ENCODE peak calls at places on chromosomes 5 and 9, in eight cellular contexts. One of them, this sample, is unnamed.

GRCh38 chr9:114290561-114290986 is 32.3 kb upstream of the ORM1 start:
- DNase-seq in fibroblast of lung: no peak
- DNase-seq in breast epithelium: no peak
- DNase-seq in brain microvascular endothelial cell: no peak
- DNase-seq in PC-3: no peak
- DNase-seq in hepatocyte: no peak
- DNase-seq in A549: no peak
- DNase-seq in neural progenitor cell: no peak
- DNase-seq in this sample: no peak

GRCh38 chr9:69204869-69205268 is 30.8 kb downstream of the TJP2 start:
- DNase-seq in fibroblast of lung: peak
- DNase-seq in breast epithelium: no peak
- DNase-seq in brain microvascular endothelial cell: peak
- DNase-seq in PC-3: peak
- DNase-seq in hepatocyte: no peak
- DNase-seq in A549: no peak
- DNase-seq in neural progenitor cell: peak
- DNase-seq in this sample: no peak

GRCh38 chr9:87812375-87813118 is 70.1 kb upstream of the SPATA31E1 start:
- DNase-seq in fibroblast of lung: peak
- DNase-seq in breast epithelium: no peak
- DNase-seq in brain microvascular endothelial cell: peak
- DNase-seq in PC-3: peak
- DNase-seq in hepatocyte: peak
- DNase-seq in A549: peak
- DNase-seq in neural progenitor cell: peak
- DNase-seq in this sample: no peak

GRCh38 chr5:3309538-3309937 is 286.1 kb upstream of the IRX1 start:
- DNase-seq in fibroblast of lung: no peak
- DNase-seq in breast epithelium: no peak
- DNase-seq in brain microvascular endothelial cell: no peak
- DNase-seq in PC-3: no peak
- DNase-seq in hepatocyte: no peak
- DNase-seq in A549: no peak
- DNase-seq in neural progenitor cell: no peak
- DNase-seq in this sample: no peak

GRCh38 chr5:154430466-154430865 is 15.3 kb upstream of the SAP30L start:
- DNase-seq in fibroblast of lung: no peak
- DNase-seq in breast epithelium: no peak
- DNase-seq in brain microvascular endothelial cell: no peak
- DNase-seq in PC-3: no peak
- DNase-seq in hepatocyte: no peak
- DNase-seq in A549: no peak
- DNase-seq in neural progenitor cell: no peak
- DNase-seq in this sample: no peak

GRCh38 chr9:33924978-33925797 is 108.2 kb downstream of the UBE2R2 start:
- DNase-seq in fibroblast of lung: peak
- DNase-seq in breast epithelium: no peak
- DNase-seq in brain microvascular endothelial cell: peak
- DNase-seq in PC-3: peak
- DNase-seq in hepatocyte: peak
- DNase-seq in A549: peak
- DNase-seq in neural progenitor cell: peak
- DNase-seq in this sample: no peak

GRCh38 chr9:114995681-114996221 is 65.4 kb upstream of the TNFSF8 start:
- DNase-seq in fibroblast of lung: no peak
- DNase-seq in breast epithelium: no peak
- DNase-seq in brain microvascular endothelial cell: no peak
- DNase-seq in PC-3: no peak
- DNase-seq in hepatocyte: no peak
- DNase-seq in A549: no peak
- DNase-seq in neural progenitor cell: no peak
- DNase-seq in this sample: no peak

GRCh38 chr5:127290946-127291763 is 559 bp downstream of the MEGF10 start:
- DNase-seq in fibroblast of lung: peak
- DNase-seq in breast epithelium: no peak
- DNase-seq in brain microvascular endothelial cell: no peak
- DNase-seq in PC-3: no peak
- DNase-seq in hepatocyte: no peak
- DNase-seq in A549: no peak
- DNase-seq in neural progenitor cell: peak
- DNase-seq in this sample: no peak

GRCh38 chr9:85013703-85014102 is 344.2 kb downstream of the NTRK2 start:
- DNase-seq in fibroblast of lung: no peak
- DNase-seq in breast epithelium: no peak
- DNase-seq in brain microvascular endothelial cell: no peak
- DNase-seq in PC-3: peak
- DNase-seq in hepatocyte: no peak
- DNase-seq in A549: no peak
- DNase-seq in neural progenitor cell: no peak
- DNase-seq in this sample: no peak

GRCh38 chr9:119365291-119366027 is 3.8 kb downstream of the BRINP1 start:
- DNase-seq in fibroblast of lung: no peak
- DNase-seq in breast epithelium: no peak
- DNase-seq in brain microvascular endothelial cell: peak
- DNase-seq in PC-3: peak
- DNase-seq in hepatocyte: peak
- DNase-seq in A549: peak
- DNase-seq in neural progenitor cell: peak
- DNase-seq in this sample: peak

GRCh38 chr9:137387034-137387890 is 35.7 kb downstream of the EXD3 start:
- DNase-seq in fibroblast of lung: no peak
- DNase-seq in breast epithelium: no peak
- DNase-seq in brain microvascular endothelial cell: no peak
- DNase-seq in PC-3: no peak
- DNase-seq in hepatocyte: no peak
- DNase-seq in A549: no peak
- DNase-seq in neural progenitor cell: peak
- DNase-seq in this sample: no peak

GRCh38 chr5:9356306-9356942 is 189.5 kb downstream of the SEMA5A start:
- DNase-seq in fibroblast of lung: no peak
- DNase-seq in breast epithelium: no peak
- DNase-seq in brain microvascular endothelial cell: no peak
- DNase-seq in PC-3: no peak
- DNase-seq in hepatocyte: no peak
- DNase-seq in A549: no peak
- DNase-seq in neural progenitor cell: no peak
- DNase-seq in this sample: no peak

GRCh38 chr5:65197899-65198776 is 283.6 kb downstream of the ADAMTS6 start:
- DNase-seq in fibroblast of lung: no peak
- DNase-seq in breast epithelium: no peak
- DNase-seq in brain microvascular endothelial cell: no peak
- DNase-seq in PC-3: peak
- DNase-seq in hepatocyte: no peak
- DNase-seq in A549: no peak
- DNase-seq in neural progenitor cell: no peak
- DNase-seq in this sample: no peak

GRCh38 chr5:65205016-65205415 is 276.7 kb downstream of the ADAMTS6 start:
- DNase-seq in fibroblast of lung: peak
- DNase-seq in breast epithelium: no peak
- DNase-seq in brain microvascular endothelial cell: no peak
- DNase-seq in PC-3: no peak
- DNase-seq in hepatocyte: no peak
- DNase-seq in A549: no peak
- DNase-seq in neural progenitor cell: no peak
- DNase-seq in this sample: no peak

GRCh38 chr5:65198777-65199120 is 283.0 kb downstream of the ADAMTS6 start:
- DNase-seq in fibroblast of lung: peak
- DNase-seq in breast epithelium: no peak
- DNase-seq in brain microvascular endothelial cell: peak
- DNase-seq in PC-3: peak
- DNase-seq in hepatocyte: no peak
- DNase-seq in A549: peak
- DNase-seq in neural progenitor cell: no peak
- DNase-seq in this sample: no peak

GRCh38 chr5:65203746-65204145 is 278.0 kb downstream of the ADAMTS6 start:
- DNase-seq in fibroblast of lung: peak
- DNase-seq in breast epithelium: no peak
- DNase-seq in brain microvascular endothelial cell: peak
- DNase-seq in PC-3: peak
- DNase-seq in hepatocyte: no peak
- DNase-seq in A549: no peak
- DNase-seq in neural progenitor cell: no peak
- DNase-seq in this sample: no peak

GRCh38 chr5:65199988-65200668 is 281.6 kb downstream of the ADAMTS6 start:
- DNase-seq in fibroblast of lung: peak
- DNase-seq in breast epithelium: no peak
- DNase-seq in brain microvascular endothelial cell: no peak
- DNase-seq in PC-3: peak
- DNase-seq in hepatocyte: no peak
- DNase-seq in A549: no peak
- DNase-seq in neural progenitor cell: no peak
- DNase-seq in this sample: no peak
- H3K27ac ChIP-seq in fibroblast of lung: peak
- H3K27ac ChIP-seq in breast epithelium: no peak
- H3K27ac ChIP-seq in brain microvascular endothelial cell: peak
- H3K27ac ChIP-seq in PC-3: peak
- H3K27ac ChIP-seq in hepatocyte: no peak
- H3K27ac ChIP-seq in A549: no peak
- H3K27ac ChIP-seq in neural progenitor cell: no peak
- H3K27ac ChIP-seq in this sample: no peak

DNA sequence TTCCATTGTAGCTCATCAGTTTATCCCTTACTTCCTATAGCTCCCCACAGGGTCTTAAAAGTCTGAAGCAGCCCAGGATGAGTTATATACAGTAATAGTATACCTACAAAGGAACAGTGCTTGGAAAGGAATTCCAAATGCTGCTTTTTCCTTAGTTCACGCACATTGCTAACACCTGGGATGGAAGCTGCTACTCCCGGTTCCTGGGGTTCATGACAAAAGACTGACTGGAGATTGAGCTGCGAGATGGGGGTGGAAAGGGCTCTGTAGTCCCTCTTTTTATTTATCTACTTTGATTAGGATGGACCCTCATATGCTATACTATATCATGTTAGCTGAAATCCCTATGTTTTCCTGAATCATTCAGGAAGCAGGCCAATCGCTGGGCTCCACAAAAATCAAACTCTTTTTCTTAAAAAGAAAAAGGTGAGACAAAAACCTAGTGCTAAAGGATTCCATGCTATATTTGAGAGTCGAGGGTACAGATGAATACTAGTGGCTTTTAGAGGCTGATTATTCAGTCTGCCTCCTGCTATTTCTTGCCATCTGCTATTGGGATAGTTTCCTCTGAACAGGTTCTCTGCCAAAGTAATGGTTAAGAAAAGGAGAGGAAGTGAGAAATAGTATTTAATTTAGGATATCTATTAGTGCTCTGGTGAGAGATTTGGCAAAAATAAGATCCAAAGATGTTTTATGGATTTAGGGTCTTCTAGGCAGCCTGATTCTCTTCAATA is 81.2 kb downstream of the MRPS27 start:
- DNase-seq in fibroblast of lung: no peak
- DNase-seq in breast epithelium: no peak
- DNase-seq in brain microvascular endothelial cell: no peak
- DNase-seq in PC-3: no peak
- DNase-seq in hepatocyte: no peak
- DNase-seq in A549: no peak
- DNase-seq in neural progenitor cell: peak
- DNase-seq in this sample: no peak
- H3K27ac ChIP-seq in fibroblast of lung: no peak
- H3K27ac ChIP-seq in breast epithelium: no peak
- H3K27ac ChIP-seq in brain microvascular endothelial cell: no peak
- H3K27ac ChIP-seq in PC-3: no peak
- H3K27ac ChIP-seq in hepatocyte: no peak
- H3K27ac ChIP-seq in A549: no peak
- H3K27ac ChIP-seq in neural progenitor cell: peak
- H3K27ac ChIP-seq in this sample: no peak

DNA sequence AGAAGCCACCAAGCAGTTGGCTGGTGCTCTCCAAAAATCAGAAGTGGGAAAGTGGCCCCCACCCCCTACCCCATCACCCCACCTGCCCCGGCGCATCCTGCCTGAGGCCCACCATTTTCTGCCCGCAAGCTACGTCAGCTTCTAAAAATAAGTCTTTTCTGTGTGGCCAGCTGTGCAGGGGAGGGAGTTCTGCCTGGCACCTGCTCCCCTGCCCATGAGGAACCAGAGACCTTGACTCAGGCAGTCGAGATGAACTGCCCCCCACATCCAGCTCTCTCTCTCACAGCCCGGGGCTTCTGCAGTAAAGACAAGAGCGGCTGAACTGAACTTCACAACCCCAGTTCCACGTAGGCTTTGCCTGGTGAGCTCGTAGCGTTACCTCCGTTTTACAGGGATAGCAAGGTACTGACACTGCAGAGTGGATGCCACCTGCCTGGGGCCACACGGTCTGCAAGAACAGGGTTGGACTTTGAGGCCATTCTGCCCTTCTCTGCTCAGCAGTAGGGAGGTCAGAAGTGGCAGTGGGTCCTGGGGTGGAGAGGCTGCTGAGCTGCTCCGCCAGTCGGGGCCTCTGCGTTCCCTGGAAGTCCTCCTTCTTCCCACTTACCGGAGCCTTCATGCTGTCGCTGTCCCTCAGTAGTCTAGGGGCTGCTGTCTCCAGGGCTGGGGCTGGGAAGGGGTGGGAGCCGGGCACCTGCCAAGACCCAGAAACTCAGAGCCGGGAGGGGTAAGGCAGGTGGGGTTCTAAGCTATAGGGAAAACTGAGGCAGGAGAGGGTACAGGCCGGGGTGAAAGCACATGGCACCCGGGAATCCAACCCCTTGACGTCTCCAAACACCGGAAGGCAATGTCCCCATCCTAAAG is 808 bp downstream of the ST6GALNAC4 start:
- DNase-seq in fibroblast of lung: no peak
- DNase-seq in breast epithelium: no peak
- DNase-seq in brain microvascular endothelial cell: no peak
- DNase-seq in PC-3: no peak
- DNase-seq in hepatocyte: no peak
- DNase-seq in A549: no peak
- DNase-seq in neural progenitor cell: no peak
- DNase-seq in this sample: no peak
- H3K27ac ChIP-seq in fibroblast of lung: peak
- H3K27ac ChIP-seq in breast epithelium: peak
- H3K27ac ChIP-seq in brain microvascular endothelial cell: no peak
- H3K27ac ChIP-seq in PC-3: no peak
- H3K27ac ChIP-seq in hepatocyte: no peak
- H3K27ac ChIP-seq in A549: peak
- H3K27ac ChIP-seq in neural progenitor cell: no peak
- H3K27ac ChIP-seq in this sample: peak

DNA sequence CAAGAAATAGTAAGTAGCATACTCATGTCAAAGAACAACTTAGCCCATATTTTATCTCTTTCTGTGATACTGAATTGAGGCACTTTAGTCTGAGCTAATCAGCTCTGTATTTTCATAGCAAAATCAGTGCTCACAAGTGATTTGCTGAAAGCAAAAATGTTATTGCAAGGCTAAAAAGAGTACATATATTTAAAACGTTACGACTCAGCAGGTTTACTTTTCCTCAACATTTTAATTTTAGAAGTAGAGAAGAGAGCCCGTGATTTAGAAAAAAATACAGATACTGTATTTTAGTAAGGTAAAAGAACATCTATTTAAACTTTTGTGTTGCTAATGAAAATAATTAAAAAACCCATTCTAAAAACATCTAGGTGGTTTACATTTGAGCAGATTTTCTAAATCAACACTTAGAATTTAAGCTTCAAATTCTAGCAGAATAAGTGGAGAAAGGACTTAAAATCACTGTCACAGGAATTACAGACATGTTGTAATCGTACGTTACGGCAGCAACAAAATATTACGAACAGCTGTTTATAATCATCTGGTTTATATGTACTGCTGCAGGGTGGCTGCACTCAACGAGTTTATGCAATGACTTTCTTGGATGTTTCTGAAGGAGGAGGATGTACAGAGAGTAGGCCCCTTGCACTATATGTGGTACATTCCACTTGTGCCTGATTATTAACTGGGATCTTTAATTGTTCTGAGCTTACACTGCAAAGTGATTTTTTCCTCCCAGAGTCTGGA is 20.1 kb downstream of the SREK1 start:
- DNase-seq in fibroblast of lung: peak
- DNase-seq in breast epithelium: no peak
- DNase-seq in brain microvascular endothelial cell: no peak
- DNase-seq in PC-3: no peak
- DNase-seq in hepatocyte: peak
- DNase-seq in A549: no peak
- DNase-seq in neural progenitor cell: no peak
- DNase-seq in this sample: no peak
- H3K27ac ChIP-seq in fibroblast of lung: no peak
- H3K27ac ChIP-seq in breast epithelium: no peak
- H3K27ac ChIP-seq in brain microvascular endothelial cell: no peak
- H3K27ac ChIP-seq in PC-3: no peak
- H3K27ac ChIP-seq in hepatocyte: no peak
- H3K27ac ChIP-seq in A549: no peak
- H3K27ac ChIP-seq in neural progenitor cell: no peak
- H3K27ac ChIP-seq in this sample: no peak